ENCODE peak calls at places on chromosome 1, in six cellular contexts. L is left colon; E is stimulated activated naive CD8-positive, alpha-beta T cell treated with anti-CD3 and anti-CD28 coated beads, Interleukin-15, Interleukin-2, amounts not matched to agents 100 U/mL and 50 U/mL, for 24 hours; G is H4; Z is stromal cell of bone marrow; R is right cardiac atrium. O is an unnamed sample.

GRCh38 chr1:39995973-39996393 is 41.0 kb downstream of the MFSD2A start:
- DNase-seq in R (no peak), E (no peak), L (no peak), G (no peak), Z (no peak), O (no peak)

GRCh38 chr1:208238710-208239517 is 5.3 kb downstream of the PLXNA2 start:
- DNase-seq in E (no peak), R (no peak), Z (no peak), L (no peak), G (no peak), O (no peak)

GRCh38 chr1:53740621-53741105 is 1.7 kb upstream of the GLIS1 start:
- DNase-seq in Z (peak; percentile 64), R (no peak), L (no peak), G (peak; percentile 84), E (no peak), O (no peak)

GRCh38 chr1:55965981-55966461 is 613.3 kb downstream of the PLPP3 start:
- DNase-seq in E (no peak), Z (no peak), L (no peak), R (no peak), G (no peak), O (no peak)

GRCh38 chr1:176205322-176205914 is 1.7 kb downstream of the COP1 start:
- DNase-seq in E (no peak), L (no peak), Z (no peak), G (no peak), R (no peak), O (no peak)

GRCh38 chr1:62286778-62287224 is 32.4 kb downstream of the KANK4 start:
- DNase-seq in R (no peak), L (peak; percentile 28), Z (no peak), E (no peak), G (no peak), O (no peak)

GRCh38 chr1:164611754-164612642 is 53.0 kb downstream of the PBX1 start:
- DNase-seq in L (peak; percentile 78), R (no peak), Z (no peak), E (no peak), G (peak; percentile 92), O (no peak)

GRCh38 chr1:12464028-12464427 is 154.0 kb downstream of the DHRS3 start:
- DNase-seq in L (no peak), R (no peak), Z (no peak), E (no peak), G (no peak), O (no peak)

GRCh38 chr1:228830954-228831481 is 95.7 kb downstream of the RHOU start:
- DNase-seq in R (no peak), L (no peak), E (no peak), G (peak; percentile 89), Z (no peak), O (peak; percentile 29)

GRCh38 chr1:156584813-156585212 is 5.3 kb downstream of the TTC24 start:
- DNase-seq in Z (no peak), E (peak; percentile 21), L (no peak), R (no peak), G (no peak), O (no peak)

GRCh38 chr1:221801773-221802516 is 60.1 kb upstream of the DUSP10 start:
- DNase-seq in E (no peak), L (no peak), Z (no peak), R (no peak), G (no peak), O (no peak)

GRCh38 chr1:8031176-8031785 is 5.2 kb upstream of the ERRFI1 start:
- DNase-seq in L (no peak), R (no peak), Z (no peak), G (no peak), E (no peak), O (no peak)

GRCh38 chr1:226111865-226112395 is 49.4 kb downstream of the H3-3A start:
- DNase-seq in L (no peak), Z (no peak), R (no peak), E (no peak), G (no peak), O (no peak)

GRCh38 chr1:86507935-86508582 is 38.8 kb upstream of the CLCA4 start:
- DNase-seq in R (no peak), G (peak; percentile 23), E (no peak), Z (peak; percentile 33), L (no peak), O (no peak)

GRCh38 chr1:231240531-231240882 is 505 bp upstream of the GNPAT start:
- DNase-seq in R (no peak), E (no peak), L (no peak), G (no peak), Z (no peak), O (no peak)

GRCh38 chr1:199780948-199781347 is 246.6 kb upstream of the NR5A2 start:
- DNase-seq in Z (no peak), G (peak; percentile 15), L (no peak), R (no peak), E (no peak), O (no peak)

GRCh38 chr1:198467342-198467741 is 73.1 kb downstream of the ATP6V1G3 start:
- DNase-seq in L (peak; percentile 24), Z (no peak), G (no peak), R (no peak), E (no peak), O (no peak)

GRCh38 chr1:113018911-113019310 is 54.1 kb upstream of the LRIG2 start:
- DNase-seq in L (no peak), Z (no peak), E (no peak), G (no peak), R (no peak), O (no peak)

GRCh38 chr1:110916669-110917306 is 43.8 kb downstream of the CD53 start:
- DNase-seq in R (no peak), E (peak; percentile 28), L (no peak), G (peak; percentile 72), Z (no peak), O (peak; percentile 33)

GRCh38 chr1:37038703-37039093 is 4.4 kb upstream of the GRIK3 start:
- DNase-seq in Z (no peak), R (no peak), L (no peak), E (no peak), G (no peak), O (no peak)

GRCh38 chr1:34800214-34800613 is 7.4 kb downstream of the GJA4 start:
- DNase-seq in E (no peak), L (no peak), Z (no peak), G (no peak), R (no peak), O (no peak)

GRCh38 chr1:43358746-43359693 is at the start of gene CDC20:
- DNase-seq in L (peak; percentile 100), G (peak; percentile 98), E (peak; percentile 99), R (peak; percentile 99), Z (peak; percentile 93), O (peak; percentile 86)

GRCh38 chr1:6445062-6445763 is 20.6 kb downstream of the ESPN start:
- DNase-seq in G (peak; percentile 28), E (peak; percentile 52), L (peak; percentile 71), R (peak; percentile 75), Z (no peak), O (peak; percentile 54)

GRCh38 chr1:119632103-119632490 is 16.0 kb downstream of the ZNF697 start:
- DNase-seq in R (peak; percentile 71), Z (no peak), G (no peak), E (no peak), L (no peak), O (no peak)

GRCh38 chr1:199898654-199899053 is 128.9 kb upstream of the NR5A2 start:
- DNase-seq in Z (no peak), E (no peak), G (no peak), L (no peak), R (no peak), O (no peak)

GRCh38 chr1:174990382-174990999 is 9.3 kb upstream of the CACYBP start:
- DNase-seq in E (no peak), G (peak; percentile 85), L (no peak), R (no peak), Z (peak; percentile 73), O (no peak)

GRCh38 chr1:33099290-33100118 is 18.6 kb downstream of the AZIN2 start:
- DNase-seq in E (peak; percentile 73), G (peak; percentile 100), L (peak; percentile 48), R (no peak), Z (peak; percentile 100), O (peak; percentile 80)

GRCh38 chr1:162279099-162279498 is 97.6 kb downstream of the SPATA46 start:
- DNase-seq in R (peak; percentile 51), G (no peak), E (no peak), L (no peak), Z (no peak), O (peak; percentile 26)

GRCh38 chr1:192892934-192893333 is 84.1 kb downstream of the RGS2 start:
- DNase-seq in R (no peak), E (no peak), Z (no peak), G (no peak), L (no peak), O (no peak)

GRCh38 chr1:32274646-32275340 is 17.1 kb upstream of the HDAC1 start:
- DNase-seq in E (no peak), Z (no peak), G (no peak), R (no peak), L (no peak), O (no peak)

O was measured in upper lobe of left lung.